ENCODE peak calls at places on chromosomes 3 and 15, in ten cellular contexts. G is Peyer's patch, B is chondrocyte, H is Calu3, E is breast epithelium, R is transverse colon, C is kidney, U is AG09309, D is type B pancreatic cell, Z is upper lobe of right lung. K is an unnamed sample.

GRCh38 chr3:142098974-142099373 is 50.4 kb downstream of the TFDP2 start:
- DNase-seq in Z (no peak), H (no peak), C (no peak), E (no peak), R (no peak), G (no peak), U (no peak), B (no peak), D (no peak), K (no peak)

GRCh38 chr3:52625041-52625440 is 60.7 kb downstream of the PBRM1 start:
- DNase-seq in H (no peak), B (no peak), C (no peak), Z (no peak), G (no peak), U (no peak), R (no peak), E (no peak), D (no peak), K (no peak)

GRCh38 chr3:16987141-16987540 is 102.4 kb downstream of the PLCL2 start:
- DNase-seq in D (no peak), B (no peak), G (no peak), U (no peak), R (no peak), C (no peak), E (no peak), H (no peak), Z (no peak), K (no peak)

GRCh38 chr15:31276596-31277298 is 49.9 kb upstream of the KLF13 start:
- DNase-seq in D (no peak), H (no peak), R (peak; percentile 6), E (peak; percentile 10), Z (no peak), C (peak; percentile 36), U (no peak), B (no peak), G (peak; percentile 11), K (no peak)

GRCh38 chr3:42831321-42831713 is 22.1 kb downstream of the ACKR2 start:
- DNase-seq in D (no peak), B (no peak), Z (peak; percentile 76), C (peak; percentile 81), R (peak; percentile 84), H (peak; percentile 78), U (no peak), G (peak; percentile 78), E (no peak), K (peak; percentile 91)

GRCh38 chr3:159711560-159712333 is 276.9 kb upstream of the IL12A start:
- DNase-seq in G (no peak), D (no peak), E (no peak), H (peak; percentile 49), Z (no peak), U (peak; percentile 67), R (no peak), C (no peak), B (no peak), K (no peak)

GRCh38 chr3:15753056-15753710 is 44.6 kb downstream of the ANKRD28 start:
- DNase-seq in D (no peak), C (no peak), R (no peak), B (no peak), U (no peak), Z (no peak), H (no peak), E (no peak), G (no peak), K (no peak)

GRCh38 chr3:23921052-23921511 is 4.2 kb downstream of the RPL15 start:
- DNase-seq in Z (no peak), G (no peak), U (no peak), R (no peak), C (no peak), B (no peak), E (no peak), D (no peak), H (no peak), K (no peak)

GRCh38 chr3:53056442-53056841 is 10.6 kb upstream of the SFMBT1 start:
- DNase-seq in H (peak; percentile 15), Z (no peak), C (no peak), G (no peak), D (no peak), R (no peak), U (no peak), E (no peak), B (no peak), K (no peak)

GRCh38 chr3:138688871-138689299 is 80.3 kb downstream of the FAIM start:
- DNase-seq in R (no peak), Z (no peak), H (no peak), D (no peak), C (no peak), U (no peak), G (no peak), B (no peak), E (no peak), K (no peak)

GRCh38 chr3:182596673-182597410 is 196.5 kb upstream of the ATP11B start:
- DNase-seq in Z (no peak), B (no peak), H (peak; percentile 17), C (no peak), D (no peak), G (no peak), U (no peak), R (no peak), E (no peak), K (no peak)

GRCh38 chr3:105401691-105402149 is 35.0 kb downstream of the ALCAM start:
- DNase-seq in C (no peak), D (no peak), B (no peak), H (no peak), E (no peak), R (no peak), G (no peak), U (no peak), Z (no peak), K (no peak)

GRCh38 chr3:38843898-38844297 is 27.9 kb upstream of the SCN10A start:
- DNase-seq in E (no peak), Z (no peak), R (no peak), B (no peak), C (no peak), D (no peak), G (no peak), U (peak; percentile 38), H (peak; percentile 37), K (peak; percentile 26)

GRCh38 chr15:85795669-85796305 is 1.1 kb upstream of the KLHL25 start:
- DNase-seq in B (no peak), H (peak; percentile 53), Z (no peak), C (peak; percentile 10), D (no peak), G (no peak), U (no peak), R (peak; percentile 46), E (no peak), K (no peak)

GRCh38 chr3:117408811-117409210 is 699.2 kb downstream of the TUSC7 start:
- DNase-seq in B (no peak), Z (no peak), C (no peak), R (no peak), D (no peak), H (no peak), U (no peak), E (no peak), G (no peak), K (no peak)

GRCh38 chr3:136177876-136178275 is 18.3 kb downstream of the MSL2 start:
- DNase-seq in H (no peak), E (no peak), Z (no peak), R (no peak), B (no peak), U (no peak), G (no peak), C (no peak), D (no peak), K (no peak)

GRCh38 chr3:4476507-4476906 is 9.4 kb upstream of the SUMF1 start:
- DNase-seq in D (no peak), E (no peak), C (no peak), R (no peak), B (no peak), Z (no peak), H (no peak), G (no peak), U (no peak), K (no peak)

GRCh38 chr15:58761010-58761388 is 10.1 kb upstream of the MINDY2 start:
- DNase-seq in B (no peak), U (no peak), G (no peak), D (no peak), H (no peak), C (no peak), E (no peak), Z (no peak), R (no peak), K (peak; percentile 48)
- TF ChIP-seq CTCF in B (peak; percentile 16), U (no peak), G (no peak), D (no peak), H (no peak), C (no peak), E (no peak), Z (no peak), R (no peak), K (no peak)

GRCh38 chr15:48967336-48967735 is 3.6 kb upstream of the SHC4 start:
- DNase-seq in B (no peak), C (no peak), R (no peak), G (no peak), Z (no peak), U (no peak), H (no peak), E (no peak), D (no peak), K (no peak)

GRCh38 chr15:48968066-48968465 is 4.3 kb upstream of the SHC4 start:
- DNase-seq in U (no peak), Z (no peak), C (no peak), D (no peak), G (no peak), E (no peak), R (no peak), H (no peak), B (no peak), K (no peak)

GRCh38 chr15:48966595-48967301 is 3.0 kb upstream of the SHC4 start:
- DNase-seq in D (no peak), C (no peak), E (no peak), H (peak; percentile 11), G (no peak), R (no peak), Z (no peak), B (no peak), U (no peak), K (peak; percentile 79)

GRCh38 chr15:48964898-48965297 is 1.2 kb upstream of the SHC4 start:
- DNase-seq in D (no peak), G (no peak), C (no peak), E (no peak), U (no peak), H (no peak), R (no peak), B (no peak), Z (no peak), K (no peak)

GRCh38 chr15:48965972-48966371 is 2.3 kb upstream of the SHC4 start:
- DNase-seq in U (no peak), D (no peak), C (no peak), G (no peak), E (no peak), Z (no peak), H (peak; percentile 58), B (no peak), R (no peak), K (peak; percentile 66)
- TF ChIP-seq CTCF in U (peak; percentile 57), D (no peak), C (no peak), G (no peak), E (no peak), Z (no peak), H (peak; percentile 22), B (peak; percentile 42), R (no peak), K (peak; percentile 53)

GRCh38 chr15:65927545-65927944 is 58.3 kb downstream of the RAB11A start:
- DNase-seq in H (no peak), R (no peak), C (no peak), Z (no peak), B (no peak), D (no peak), E (no peak), G (no peak), U (no peak), K (no peak)
- TF ChIP-seq CTCF in H (no peak), R (no peak), C (no peak), Z (no peak), B (peak; percentile 50), D (peak; percentile 35), E (no peak), G (no peak), U (peak; percentile 11), K (no peak)

GRCh38 chr15:88258021-88258641 is 1.6 kb upstream of the NTRK3 start:
- DNase-seq in B (no peak), R (no peak), G (no peak), Z (peak; percentile 64), U (no peak), D (no peak), E (peak; percentile 59), C (no peak), H (no peak), K (peak; percentile 27)
- TF ChIP-seq CTCF in B (peak; percentile 52), R (no peak), G (no peak), Z (peak; percentile 25), U (peak; percentile 24), D (peak; percentile 66), E (no peak), C (no peak), H (no peak), K (no peak)

K was measured in activated CD8-positive, alpha-beta T cell treated with anti-CD3 and anti-CD28 coated beads for 36 hours.